ENCODE peak calls at places on chromosomes 13 and 19, in seven cellular contexts. R is CD4-positive, alpha-beta T cell; M is pulmonary artery endothelial cell; F is stomach; A is NCI-H1092; T is head of caudate nucleus; L is coronary artery. X is an unnamed sample.
A peak's percentile ranks its signal among the peaks of the same experiment; 100 is the strongest.

GRCh38 chr13:30551194-30551593 is 66.5 kb upstream of the USPL1 start:
- DNase-seq in R (no peak), M (no peak), F (no peak), A (no peak), T (no peak), L (no peak), X (peak; percentile 19)

GRCh38 chr13:109856350-109856749 is 70.0 kb upstream of the IRS2 start:
- DNase-seq in R (no peak), M (no peak), F (no peak), A (no peak), T (no peak), L (no peak), X (no peak)

GRCh38 chr19:51318687-51319675 is 7.5 kb downstream of the IGLON5 start:
- DNase-seq in R (no peak), M (no peak), F (no peak), A (no peak), T (no peak), L (no peak), X (peak; percentile 94)

GRCh38 chr13:31119966-31120733 is 41.6 kb downstream of the HSPH1 start:
- DNase-seq in R (no peak), M (no peak), F (no peak), A (peak; percentile 17), T (no peak), L (no peak), X (no peak)

GRCh38 chr19:18029617-18030338 is 21.8 kb downstream of the ARRDC2 start:
- DNase-seq in R (no peak), M (no peak), F (peak; percentile 61), A (peak; percentile 76), T (peak; percentile 62), L (no peak), X (no peak)

GRCh38 chr19:13692096-13692495 is 72.2 kb upstream of the MRI1 start:
- DNase-seq in R (no peak), M (no peak), F (no peak), A (no peak), T (peak; percentile 83), L (no peak), X (peak; percentile 53)

GRCh38 chr19:58361900-58362271 is 665 bp downstream of the ZNF497 start:
- DNase-seq in R (no peak), M (peak; percentile 19), F (peak; percentile 38), A (peak; percentile 30), T (peak; percentile 40), L (no peak), X (no peak)

GRCh38 chr13:99995503-99996176 is 14.1 kb downstream of the ZIC2 start:
- DNase-seq in R (no peak), M (no peak), F (no peak), A (peak; percentile 29), T (no peak), L (no peak), X (peak; percentile 79)

GRCh38 chr13:99626461-99627082 is 125.3 kb downstream of the TM9SF2 start:
- DNase-seq in R (no peak), M (no peak), F (no peak), A (no peak), T (no peak), L (no peak), X (peak; percentile 81)

GRCh38 chr13:92842145-92842544 is 384.5 kb upstream of the GPC6 start:
- DNase-seq in R (no peak), M (no peak), F (no peak), A (no peak), T (no peak), L (no peak), X (no peak)

GRCh38 chr13:46057251-46058015 is 4.9 kb upstream of the ZC3H13 start:
- DNase-seq in R (no peak), M (no peak), F (no peak), A (no peak), T (peak; percentile 14), L (no peak), X (no peak)

GRCh38 chr19:31253816-31254551 is 95.3 kb downstream of the TSHZ3 start:
- DNase-seq in R (no peak), M (no peak), F (no peak), A (no peak), T (no peak), L (no peak), X (peak; percentile 3)